ENCODE peak calls at places on chromosome 1, in four cellular contexts. One of them, this sample, is unnamed.

GRCh38 chr1:121586369-121587229 is 401.8 kb downstream of the SRGAP2C start:
- DNase-seq in uterus: no peak
- DNase-seq in fibroblast of lung: no peak
- DNase-seq in IMR-90: no peak
- DNase-seq in this sample: no peak

GRCh38 chr1:20552728-20553571 is 577 bp downstream of the FAM43B start:
- DNase-seq in uterus: no peak
- DNase-seq in IMR-90: peak; percentile 11
- DNase-seq in fibroblast of lung: peak; percentile 16
- DNase-seq in this sample: peak; percentile 22

GRCh38 chr1:227312364-227313025 is 5.8 kb downstream of the CDC42BPA start:
- DNase-seq in IMR-90: no peak
- DNase-seq in uterus: no peak
- DNase-seq in fibroblast of lung: no peak
- DNase-seq in this sample: no peak

GRCh38 chr1:207964195-207964966 is 53.5 kb upstream of the CD34 start:
- DNase-seq in fibroblast of lung: no peak
- DNase-seq in IMR-90: no peak
- DNase-seq in uterus: no peak
- DNase-seq in this sample: no peak

GRCh38 chr1:215793210-215793609 is 226.1 kb downstream of the KCTD3 start:
- DNase-seq in IMR-90: peak; percentile 94
- DNase-seq in uterus: no peak
- DNase-seq in fibroblast of lung: peak; percentile 89
- DNase-seq in this sample: no peak

GRCh38 chr1:42430286-42430685 is 25.5 kb downstream of the ZMYND12 start:
- DNase-seq in uterus: no peak
- DNase-seq in IMR-90: no peak
- DNase-seq in fibroblast of lung: peak; percentile 17
- DNase-seq in this sample: no peak

GRCh38 chr1:212367474-212368072 is 47.1 kb downstream of the PACC1 start:
- DNase-seq in fibroblast of lung: no peak
- DNase-seq in IMR-90: no peak
- DNase-seq in uterus: no peak
- DNase-seq in this sample: no peak

GRCh38 chr1:234212764-234213406 is 160.4 kb upstream of the COA6 start:
- DNase-seq in fibroblast of lung: peak; percentile 3
- DNase-seq in uterus: no peak
- DNase-seq in IMR-90: peak; percentile 26
- DNase-seq in this sample: no peak

GRCh38 chr1:55478742-55479141 is 263.6 kb upstream of the USP24 start:
- DNase-seq in fibroblast of lung: peak; percentile 65
- DNase-seq in IMR-90: peak; percentile 51
- DNase-seq in uterus: no peak
- DNase-seq in this sample: no peak

GRCh38 chr1:55169126-55169525 is 46.0 kb downstream of the USP24 start:
- DNase-seq in fibroblast of lung: no peak
- DNase-seq in IMR-90: no peak
- DNase-seq in uterus: no peak
- DNase-seq in this sample: no peak

GRCh38 chr1:33300673-33301072 is 20.2 kb downstream of the A3GALT2 start:
- DNase-seq in IMR-90: peak; percentile 86
- DNase-seq in uterus: peak; percentile 91
- DNase-seq in fibroblast of lung: peak; percentile 93
- DNase-seq in this sample: peak; percentile 13

This sample was measured in MG63.